ENCODE peak calls at places on chromosome X, in seven cellular contexts. K is right atrium auricular region, I is coronary artery, Q is mammary epithelial cell, D is suprapubic skin, M is body of pancreas, Z is foreskin fibroblast. R is an unnamed sample.

GRCh38 chrX:3485727-3486126 is 139.3 kb upstream of the MXRA5 start:
- DNase-seq in I (no peak), Z (no peak), M (no peak), D (no peak), Q (no peak), K (no peak), R (no peak)

GRCh38 chrX:16172391-16172790 is 5.1 kb downstream of the MAGEB17 start:
- DNase-seq in I (no peak), D (no peak), Z (no peak), Q (no peak), K (no peak), M (no peak), R (no peak)

GRCh38 chrX:70353524-70353923 is 63.6 kb downstream of the KIF4A start:
- DNase-seq in M (no peak), K (no peak), Z (no peak), I (no peak), D (no peak), Q (no peak), R (no peak)

GRCh38 chrX:30144221-30144620 is 71.1 kb upstream of the MAGEB2 start:
- DNase-seq in Q (no peak), I (no peak), D (no peak), M (no peak), Z (no peak), K (no peak), R (no peak)

GRCh38 chrX:112527903-112528302 is 151.8 kb downstream of the LHFPL1 start:
- DNase-seq in I (no peak), D (no peak), K (no peak), M (no peak), Z (no peak), Q (no peak), R (no peak)

GRCh38 chrX:42219231-42219630 is 295.9 kb upstream of the CASK start:
- DNase-seq in K (no peak), M (no peak), I (no peak), D (no peak), Z (peak; percentile 0), Q (peak; percentile 33), R (peak; percentile 0)

GRCh38 chrX:154727418-154728323 is 23.2 kb downstream of the GAB3 start:
- DNase-seq in Z (peak; percentile 64), I (no peak), M (peak; percentile 55), K (peak; percentile 82), D (peak; percentile 73), Q (peak; percentile 64), R (peak; percentile 83)

GRCh38 chrX:140501940-140502468 is 2.9 kb downstream of the SOX3 start:
- DNase-seq in Q (no peak), M (no peak), Z (no peak), K (no peak), D (no peak), I (no peak), R (no peak)

GRCh38 chrX:84415155-84415554 is 87.1 kb downstream of the HDX start:
- DNase-seq in K (no peak), M (no peak), D (no peak), Z (no peak), Q (no peak), I (no peak), R (no peak)

DNA sequence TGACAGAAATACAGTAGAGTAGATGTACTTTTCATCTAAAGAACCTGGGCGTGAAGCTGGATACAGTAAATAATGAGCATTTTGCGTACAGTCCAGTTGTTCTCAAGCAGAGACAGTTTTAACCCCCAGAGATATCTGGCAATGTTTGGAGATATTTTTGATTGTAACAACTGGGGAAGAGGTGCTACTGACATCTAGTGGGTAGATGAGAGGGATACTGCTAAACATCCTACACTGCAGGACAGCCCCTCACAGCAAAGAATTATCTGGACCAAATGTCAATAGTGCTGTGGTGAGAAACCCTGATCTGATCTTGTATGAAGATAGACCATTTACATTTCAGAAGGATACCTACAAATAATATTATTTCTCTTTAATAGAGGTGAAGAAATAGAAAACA is 200.2 kb upstream of the FAM47A start:
- DNase-seq in M (no peak), Q (no peak), Z (no peak), K (no peak), I (no peak), D (no peak), R (peak; percentile 2)
- TF ChIP-seq CTCF in M (no peak), Q (peak; percentile 17), Z (no peak), K (peak; percentile 25), I (no peak), D (no peak), R (peak; percentile 42)

DNA sequence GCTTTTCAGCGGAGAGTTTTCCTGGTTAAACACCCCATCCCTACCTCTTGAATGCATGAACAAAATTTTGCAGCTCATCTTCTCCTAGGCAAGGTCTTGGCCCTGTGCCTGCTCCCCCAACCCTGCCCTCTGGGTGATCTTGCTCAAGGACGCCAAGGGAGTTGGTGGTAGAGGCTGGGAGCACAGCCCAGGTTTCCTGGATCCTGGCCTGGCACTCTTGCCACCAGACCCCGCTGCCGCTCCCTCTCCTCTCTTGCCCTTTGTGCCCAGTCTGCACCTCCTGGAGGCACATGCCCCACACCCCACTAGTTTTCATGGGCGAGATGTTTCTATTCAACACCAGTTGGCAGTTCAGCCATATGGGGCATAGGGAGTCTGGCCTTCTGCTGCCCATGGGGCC is 37.3 kb downstream of the TSC22D3 start:
- DNase-seq in D (no peak), Z (no peak), M (no peak), I (no peak), K (no peak), Q (no peak), R (no peak)
- TF ChIP-seq CTCF in D (no peak), Z (no peak), M (no peak), I (no peak), K (no peak), Q (no peak), R (no peak)

DNA sequence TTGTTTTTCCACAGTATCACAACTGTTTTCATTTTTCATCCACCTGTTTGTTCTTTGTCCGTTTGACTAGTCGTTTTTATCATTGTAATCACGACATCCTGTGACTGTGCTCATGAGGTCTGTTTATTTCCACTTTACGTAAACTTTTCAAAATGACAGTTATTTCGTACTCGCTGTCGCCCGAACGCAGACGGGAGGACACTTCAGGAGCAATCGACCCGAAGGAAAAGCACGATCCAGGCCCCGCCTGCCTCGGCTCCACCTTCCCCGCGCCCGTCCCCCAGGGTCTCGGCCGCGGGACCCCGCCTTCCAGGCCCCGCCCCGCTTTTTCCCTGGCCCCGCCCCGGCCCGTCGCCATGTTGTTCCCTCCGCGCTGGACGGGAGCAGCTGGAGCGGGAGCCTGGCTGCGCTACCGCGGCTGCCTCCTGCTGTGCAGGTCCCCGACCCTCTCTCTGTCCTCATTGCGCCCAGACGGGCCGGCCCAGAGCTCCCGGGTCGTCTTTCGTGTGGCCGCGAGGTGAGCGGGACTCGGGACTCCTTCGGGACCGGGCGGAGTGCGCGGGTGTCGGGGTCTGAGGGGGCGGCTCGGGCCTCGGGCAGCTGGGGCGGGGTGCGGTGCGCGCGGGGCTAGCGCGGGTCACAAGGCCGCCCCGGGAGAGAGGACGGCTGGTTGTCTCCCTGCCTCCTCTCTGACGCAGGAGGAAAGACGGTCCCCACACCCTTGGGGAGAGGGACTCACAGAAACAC is at the start of gene RAB9A:
- DNase-seq in D (peak; percentile 92), I (peak; percentile 90), Z (peak; percentile 87), Q (peak; percentile 82), K (peak; percentile 83), M (peak; percentile 84), R (peak; percentile 66)
- TF ChIP-seq CTCF in D (no peak), I (no peak), Z (no peak), Q (no peak), K (no peak), M (no peak), R (no peak)

DNA sequence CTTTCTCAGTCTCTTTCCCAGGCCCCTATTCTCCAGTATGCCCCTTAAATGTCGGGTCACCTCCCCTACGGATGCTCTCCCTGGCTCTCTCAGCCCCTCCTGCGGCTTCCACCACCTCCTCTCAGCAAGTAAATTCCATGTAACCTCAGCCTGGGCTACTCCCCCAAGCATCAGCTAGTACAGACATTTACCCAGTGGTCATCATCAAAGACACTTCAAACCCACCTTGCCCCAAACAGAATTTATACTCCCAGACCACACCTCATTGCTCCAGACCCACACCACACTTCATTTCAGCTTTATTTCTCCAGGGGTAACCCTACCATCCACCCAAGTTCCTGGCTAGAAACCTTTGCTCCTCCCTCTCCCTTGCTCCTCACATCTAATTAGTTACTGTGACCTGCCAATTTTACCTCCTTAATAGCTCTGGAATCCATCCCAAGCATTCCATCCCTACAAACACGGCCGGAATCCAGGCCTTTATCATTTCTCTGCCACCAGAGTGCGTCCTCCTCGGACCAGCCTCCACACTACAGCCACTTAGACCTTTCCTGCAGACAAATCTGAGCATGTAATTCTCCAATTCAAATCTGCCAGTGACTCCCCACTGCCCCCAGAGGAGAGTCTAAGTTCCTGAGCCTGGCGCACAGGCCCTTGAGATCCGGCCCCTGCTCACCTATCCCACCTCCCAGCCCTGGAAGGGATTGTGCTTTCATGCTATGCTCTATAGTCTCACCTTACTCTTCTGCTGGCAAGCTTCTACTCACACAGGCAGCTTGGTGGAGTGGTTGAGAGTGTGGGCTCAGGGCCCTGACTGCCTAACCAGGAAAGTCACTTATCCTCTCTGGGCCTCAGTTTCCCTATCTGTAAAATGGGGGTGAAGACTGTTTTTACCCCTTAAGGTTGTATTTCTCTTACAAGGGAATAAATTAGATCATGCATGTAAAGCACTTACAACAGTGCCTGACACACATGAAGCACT is 31.4 kb downstream of the PJA1 start:
- DNase-seq in D (no peak), Z (peak; percentile 37), M (peak; percentile 23), Q (peak; percentile 61), I (no peak), K (no peak), R (peak; percentile 66)
- TF ChIP-seq CTCF in D (no peak), Z (peak; percentile 57), M (no peak), Q (peak; percentile 58), I (no peak), K (peak; percentile 51), R (peak; percentile 65)

DNA sequence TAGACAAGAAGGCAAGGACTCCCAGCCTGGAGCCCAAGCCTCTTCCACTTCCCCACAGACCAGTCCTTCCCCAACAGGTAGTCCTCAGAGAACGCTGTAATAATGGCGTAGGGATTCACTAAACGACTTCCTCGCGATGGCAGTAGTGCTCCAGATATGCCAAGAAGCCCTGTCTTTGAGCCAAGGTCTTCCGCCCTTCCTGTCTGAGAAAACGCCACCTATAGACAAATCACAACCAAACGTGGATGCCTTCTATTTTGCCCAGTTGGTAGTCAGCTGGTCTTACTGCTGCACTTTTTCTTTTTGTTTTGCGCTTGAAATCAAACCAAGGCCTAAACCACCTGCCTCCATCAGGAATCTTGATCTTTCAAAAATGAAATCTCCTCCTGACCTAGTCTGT is 203.3 kb downstream of the OR13H1 start:
- DNase-seq in Z (no peak), M (no peak), D (peak; percentile 70), Q (peak; percentile 81), I (peak; percentile 82), K (no peak), R (no peak)
- TF ChIP-seq CTCF in Z (no peak), M (no peak), D (no peak), Q (peak; percentile 42), I (no peak), K (peak; percentile 61), R (no peak)

DNA sequence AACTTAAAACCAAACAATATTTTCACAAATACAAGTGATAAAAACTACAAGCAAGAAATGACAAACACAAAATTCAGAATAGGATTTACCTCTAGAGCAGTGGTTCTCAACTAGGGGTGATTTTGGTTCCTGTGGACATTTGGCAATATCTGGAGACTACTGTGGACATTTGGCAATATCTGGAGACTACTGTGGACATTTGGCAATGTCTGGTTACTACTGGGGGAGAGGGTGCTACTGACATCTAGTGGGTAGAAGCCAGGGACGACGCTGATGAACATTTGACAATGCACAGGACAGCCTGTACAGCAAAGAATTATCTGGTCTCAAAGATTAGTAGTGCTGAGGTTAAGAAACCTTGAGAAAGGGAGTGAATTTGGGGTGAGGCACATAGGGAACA is 169.8 kb downstream of the CLCN4 start:
- DNase-seq in Q (no peak), M (peak; percentile 2), Z (peak; percentile 66), K (no peak), I (no peak), D (no peak), R (peak; percentile 60)
- TF ChIP-seq CTCF in Q (no peak), M (no peak), Z (peak; percentile 23), K (peak; percentile 48), I (no peak), D (no peak), R (peak; percentile 52)

R was measured in cardiac fibroblast.